ENCODE peak calls at places on chromosomes 16 and 17, in eight cellular contexts. W, A, J, I, Q, H, M and U are unnamed samples.

GRCh38 chr17:8563024-8563776 is 67.3 kb downstream of the MYH10 start:
- DNase-seq in W (no peak), A (no peak), J (no peak), I (no peak), Q (no peak), H (no peak), M (no peak), U (no peak)

GRCh38 chr16:20611975-20612471 is 35.9 kb upstream of the ACSM2B start:
- DNase-seq in W (peak), A (no peak), J (no peak), I (no peak), Q (no peak), H (no peak), M (no peak), U (peak)

GRCh38 chr17:15377608-15378007 is 36.2 kb upstream of the TEKT3 start:
- DNase-seq in W (no peak), A (peak), J (no peak), I (peak), Q (no peak), H (no peak), M (peak), U (no peak)

GRCh38 chr17:47188266-47188665 is 829 bp downstream of the CDC27 start:
- DNase-seq in W (no peak), A (peak), J (peak), I (no peak), Q (peak), H (no peak), M (peak), U (no peak)

GRCh38 chr17:47179141-47179540 is 10.0 kb downstream of the CDC27 start:
- DNase-seq in W (no peak), A (no peak), J (no peak), I (no peak), Q (no peak), H (no peak), M (no peak), U (no peak)

GRCh38 chr17:65774787-65775186 is 213.3 kb upstream of the AXIN2 start:
- DNase-seq in W (no peak), A (no peak), J (no peak), I (no peak), Q (no peak), H (no peak), M (peak), U (no peak)

GRCh38 chr16:89422905-89423630 is 67.3 kb downstream of the ANKRD11 start:
- DNase-seq in W (peak), A (peak), J (peak), I (peak), Q (peak), H (no peak), M (peak), U (no peak)

GRCh38 chr17:59783221-59784016 is 76.0 kb downstream of the VMP1 start:
- DNase-seq in W (no peak), A (peak), J (no peak), I (no peak), Q (no peak), H (peak), M (no peak), U (no peak)

GRCh38 chr16:4371481-4372314 is at the start of gene VASN:
- DNase-seq in W (peak), A (peak), J (peak), I (peak), Q (peak), H (peak), M (peak), U (no peak)

GRCh38 chr16:86448306-86448705 is 62.0 kb upstream of the FOXF1 start:
- DNase-seq in W (no peak), A (no peak), J (no peak), I (no peak), Q (no peak), H (no peak), M (no peak), U (no peak)

GRCh38 chr17:56752263-56752662 is 81.5 kb downstream of the C17orf67 start:
- DNase-seq in W (no peak), A (no peak), J (no peak), I (no peak), Q (no peak), H (no peak), M (no peak), U (peak)

GRCh38 chr17:79970576-79971068 is 65.0 kb downstream of the TBC1D16 start:
- DNase-seq in W (no peak), A (no peak), J (no peak), I (no peak), Q (peak), H (no peak), M (peak), U (no peak)

GRCh38 chr16:53821957-53822625 is 118.1 kb downstream of the FTO start:
- DNase-seq in W (no peak), A (peak), J (no peak), I (no peak), Q (no peak), H (peak), M (no peak), U (no peak)

GRCh38 chr17:18039535-18040286 is 503 bp downstream of the GID4 start:
- DNase-seq in W (no peak), A (no peak), J (no peak), I (no peak), Q (no peak), H (peak), M (peak), U (no peak)

GRCh38 chr17:42878123-42878880 is 22.3 kb upstream of the G6PC1 start:
- DNase-seq in W (no peak), A (no peak), J (no peak), I (no peak), Q (no peak), H (peak), M (peak), U (no peak)

GRCh38 chr17:79949646-79950292 is 85.9 kb downstream of the TBC1D16 start:
- DNase-seq in W (no peak), A (no peak), J (no peak), I (no peak), Q (no peak), H (no peak), M (peak), U (no peak)

GRCh38 chr17:2057714-2058520 is 3.0 kb downstream of the HIC1 start:
- DNase-seq in W (no peak), A (no peak), J (peak), I (no peak), Q (peak), H (no peak), M (peak), U (no peak)

GRCh38 chr17:81071761-81072741 is 37.1 kb downstream of the BAIAP2 start:
- DNase-seq in W (no peak), A (no peak), J (no peak), I (no peak), Q (no peak), H (peak), M (no peak), U (no peak)

GRCh38 chr17:40355123-40355803 is 9.3 kb downstream of the GJD3 start:
- DNase-seq in W (peak), A (peak), J (peak), I (peak), Q (peak), H (peak), M (peak), U (no peak)

GRCh38 chr17:78497115-78497540 is 80.1 kb downstream of the DNAH17 start:
- DNase-seq in W (peak), A (peak), J (peak), I (peak), Q (peak), H (peak), M (peak), U (peak)

GRCh38 chr17:2042355-2042929 is 620 bp downstream of the OVCA2 start:
- DNase-seq in W (no peak), A (no peak), J (no peak), I (no peak), Q (no peak), H (no peak), M (peak), U (no peak)

GRCh38 chr17:40678902-40679522 is 14.0 kb upstream of the KRT222 start:
- DNase-seq in W (no peak), A (no peak), J (no peak), I (no peak), Q (no peak), H (peak), M (no peak), U (no peak)

GRCh38 chr16:31508706-31509523 is 724 bp upstream of the RUSF1 start:
- DNase-seq in W (no peak), A (peak), J (no peak), I (no peak), Q (no peak), H (no peak), M (no peak), U (no peak)